ENCODE peak calls at places on chromosomes 7 and 10, in seven cellular contexts. S is HEK293T, Y is NCI-H2029 treated with DMSO at 0.1 percent for 48 hours, D is frontal cortex, Q is NCI-H1436, C is Kasumi-1, H is left ventricle myocardium inferior. L is an unnamed sample.

GRCh38 chr7:38673795-38674194 is 42.6 kb upstream of the AMPH start:
- DNase-seq in S (no peak), Y (peak), D (no peak), Q (no peak), C (no peak), H (no peak), L (no peak)

GRCh38 chr10:4020651-4021050 is 235.6 kb upstream of the KLF6 start:
- DNase-seq in S (no peak), Y (no peak), D (no peak), Q (no peak), C (no peak), H (no peak), L (no peak)

GRCh38 chr10:93294004-93294403 is 188.1 kb downstream of the MYOF start:
- DNase-seq in S (no peak), Y (no peak), D (no peak), Q (no peak), C (no peak), H (no peak), L (no peak)

GRCh38 chr10:94303929-94304328 is 58.8 kb downstream of the NOC3L start:
- DNase-seq in S (no peak), Y (no peak), D (no peak), Q (no peak), C (no peak), H (no peak), L (no peak)

GRCh38 chr7:40162516-40162915 is 27.7 kb downstream of the SUGCT start:
- DNase-seq in S (no peak), Y (no peak), D (no peak), Q (no peak), C (no peak), H (no peak), L (no peak)

GRCh38 chr7:117247809-117248208 is 75.0 kb downstream of the WNT2 start:
- DNase-seq in S (no peak), Y (no peak), D (no peak), Q (no peak), C (no peak), H (no peak), L (no peak)

GRCh38 chr7:88204525-88205103 is 15.2 kb downstream of the SRI start:
- DNase-seq in S (no peak), Y (no peak), D (no peak), Q (no peak), C (no peak), H (no peak), L (no peak)

GRCh38 chr7:11212080-11212711 is 238.5 kb downstream of the PHF14 start:
- DNase-seq in S (peak), Y (peak), D (peak), Q (peak), C (peak), H (no peak), L (peak)

GRCh38 chr7:45469103-45469502 is 105.1 kb upstream of the ADCY1 start:
- DNase-seq in S (no peak), Y (no peak), D (no peak), Q (no peak), C (no peak), H (no peak), L (no peak)

GRCh38 chr10:70476249-70477035 is 2.1 kb upstream of the PALD1 start:
- DNase-seq in S (no peak), Y (no peak), D (no peak), Q (no peak), C (no peak), H (no peak), L (no peak)

GRCh38 chr10:96370575-96371157 is 11.9 kb upstream of the OPALIN start:
- DNase-seq in S (peak), Y (no peak), D (peak), Q (peak), C (peak), H (peak), L (peak)

GRCh38 chr7:41185851-41186250 is 517.0 kb downstream of the INHBA start:
- DNase-seq in S (no peak), Y (no peak), D (no peak), Q (no peak), C (no peak), H (no peak), L (no peak)

GRCh38 chr7:923108-924041 is 31.1 kb downstream of the ADAP1 start:
- DNase-seq in S (no peak), Y (no peak), D (no peak), Q (no peak), C (peak), H (peak), L (no peak)

GRCh38 chr7:9030131-9030530 is 596.7 kb downstream of the NXPH1 start:
- DNase-seq in S (no peak), Y (no peak), D (no peak), Q (no peak), C (no peak), H (no peak), L (no peak)

GRCh38 chr10:126504761-126505112 is 116.5 kb upstream of the ADAM12 start:
- DNase-seq in S (no peak), Y (no peak), D (no peak), Q (no peak), C (no peak), H (peak), L (no peak)

GRCh38 chr7:73851410-73852338 is 9.3 kb upstream of the TMEM270 start:
- DNase-seq in S (no peak), Y (no peak), D (no peak), Q (no peak), C (peak), H (no peak), L (no peak)

GRCh38 chr10:131212763-131213325 is 98.7 kb downstream of the TCERG1L start:
- DNase-seq in S (no peak), Y (no peak), D (no peak), Q (no peak), C (no peak), H (no peak), L (no peak)

GRCh38 chr7:128076831-128077271 is 45.6 kb upstream of the LRRC4 start:
- DNase-seq in S (no peak), Y (no peak), D (no peak), Q (no peak), C (peak), H (peak), L (peak)

GRCh38 chr7:104795086-104795485 is 218.9 kb upstream of the KMT2E start:
- DNase-seq in S (no peak), Y (no peak), D (peak), Q (no peak), C (no peak), H (no peak), L (no peak)

GRCh38 chr10:93496322-93497041 is at the start of gene CEP55:
- DNase-seq in S (peak), Y (peak), D (peak), Q (peak), C (peak), H (peak), L (peak)

GRCh38 chr10:117112220-117112619 is 25.9 kb downstream of the VAX1 start:
- DNase-seq in S (peak), Y (no peak), D (no peak), Q (no peak), C (no peak), H (no peak), L (no peak)

GRCh38 chr10:132193907-132194552 is 7.3 kb downstream of the DPYSL4 start:
- DNase-seq in S (no peak), Y (no peak), D (no peak), Q (no peak), C (peak), H (no peak), L (no peak)

GRCh38 chr10:69241575-69241974 is 21.4 kb downstream of the HKDC1 start:
- DNase-seq in S (no peak), Y (no peak), D (no peak), Q (no peak), C (no peak), H (no peak), L (no peak)

GRCh38 chr10:122113161-122113944 is 124.4 kb downstream of the TACC2 start:
- DNase-seq in S (peak), Y (no peak), D (peak), Q (no peak), C (no peak), H (peak), L (no peak)

GRCh38 chr10:21336476-21337170 is 188.9 kb downstream of the SKIDA1 start:
- DNase-seq in S (peak), Y (no peak), D (no peak), Q (peak), C (no peak), H (peak), L (no peak)

GRCh38 chr10:60677541-60678129 is 100.6 kb upstream of the CDK1 start:
- DNase-seq in S (no peak), Y (no peak), D (no peak), Q (no peak), C (no peak), H (no peak), L (no peak)

GRCh38 chr10:62230344-62231138 is 38.1 kb downstream of the RTKN2 start:
- DNase-seq in S (no peak), Y (no peak), D (no peak), Q (no peak), C (no peak), H (no peak), L (no peak)

GRCh38 chr10:12252882-12253546 is 57.0 kb downstream of the CDC123 start:
- DNase-seq in S (peak), Y (no peak), D (no peak), Q (no peak), C (peak), H (no peak), L (no peak)

GRCh38 chr7:139034855-139035587 is 821 bp downstream of the ZC3HAV1L start:
- DNase-seq in S (no peak), Y (no peak), D (no peak), Q (no peak), C (peak), H (peak), L (peak)

GRCh38 chr10:1187855-1188555 is 131.8 kb downstream of the WDR37 start:
- DNase-seq in S (no peak), Y (no peak), D (peak), Q (no peak), C (no peak), H (no peak), L (no peak)

GRCh38 chr7:37481722-37482288 is 33.1 kb upstream of the ELMO1 start:
- DNase-seq in S (no peak), Y (no peak), D (no peak), Q (no peak), C (no peak), H (no peak), L (no peak)

GRCh38 chr7:138359891-138360582 is 100.0 kb upstream of the TRIM24 start:
- DNase-seq in S (peak), Y (no peak), D (no peak), Q (no peak), C (no peak), H (no peak), L (peak)